ENCODE peak calls at places on chromosomes 13 and 19, in six cellular contexts. T is heart right ventricle, N is tibial artery, H is upper lobe of right lung, O is Peyer's patch, Z is IMR-90. W is an unnamed sample.

GRCh38 chr19:50384685-50385535 is 763 bp downstream of the POLD1 start:
- DNase-seq in N (no peak), T (no peak), O (no peak), Z (peak; percentile 16), H (peak; percentile 67), W (no peak)

GRCh38 chr19:29880498-29881081 is 61.4 kb upstream of the URI1 start:
- DNase-seq in T (no peak), N (no peak), Z (no peak), H (no peak), O (no peak), W (no peak)

GRCh38 chr13:31929031-31929770 is 102.4 kb upstream of the FRY start:
- DNase-seq in Z (no peak), N (no peak), T (no peak), O (no peak), H (no peak), W (no peak)

GRCh38 chr19:17648097-17648660 is 40.0 kb downstream of the UNC13A start:
- DNase-seq in Z (no peak), H (no peak), T (no peak), O (no peak), N (no peak), W (no peak)

GRCh38 chr19:56504581-56504980 is 3.1 kb upstream of the ZNF471 start:
- DNase-seq in O (no peak), T (no peak), Z (peak; percentile 68), H (no peak), N (no peak), W (no peak)

GRCh38 chr19:5891938-5892771 is 11.4 kb downstream of the NDUFA11 start:
- DNase-seq in Z (peak; percentile 35), H (no peak), O (peak; percentile 69), T (no peak), N (no peak), W (no peak)

GRCh38 chr13:93249259-93249917 is 22.8 kb downstream of the GPC6 start:
- DNase-seq in T (no peak), O (no peak), H (no peak), N (no peak), Z (peak; percentile 95), W (no peak)

GRCh38 chr13:24854311-24854710 is 90.3 kb downstream of the RNF17 start:
- DNase-seq in Z (peak; percentile 2), T (no peak), N (no peak), H (no peak), O (no peak), W (no peak)

GRCh38 chr19:45156231-45156630 is 4.6 kb downstream of the NKPD1 start:
- DNase-seq in H (no peak), O (no peak), Z (no peak), T (no peak), N (no peak), W (no peak)

GRCh38 chr19:15072930-15073647 is 8.9 kb upstream of the OR1I1 start:
- DNase-seq in T (no peak), N (no peak), O (no peak), Z (no peak), H (no peak), W (no peak)

GRCh38 chr19:11480927-11481776 is at the start of gene ELAVL3:
- DNase-seq in O (no peak), Z (no peak), T (no peak), H (no peak), N (no peak), W (peak; percentile 61)

DNA sequence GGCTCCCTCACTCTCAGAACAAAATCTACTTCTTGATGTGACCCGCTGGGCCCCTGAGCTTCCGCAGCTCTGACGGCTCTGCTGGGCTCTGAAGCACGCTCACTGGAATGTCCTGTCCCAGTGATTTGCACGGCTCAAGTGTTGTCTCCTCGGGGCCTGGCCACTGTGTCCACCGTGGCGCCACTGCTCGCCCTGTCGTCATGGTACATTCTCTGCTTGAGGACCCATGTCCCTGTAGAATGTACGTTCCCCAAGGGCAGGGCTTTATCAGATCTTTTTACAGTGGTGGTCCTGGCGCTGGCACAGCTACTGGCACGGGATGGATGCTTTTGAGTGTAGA is 12.1 kb downstream of the KLHL26 start:
- DNase-seq in N (peak; percentile 66), H (no peak), T (no peak), Z (no peak), O (no peak), W (no peak)
- H3K27ac ChIP-seq in N (peak overlapping the region; percentile 96), H (peak overlapping the region; percentile 85), T (peak overlapping the region; percentile 94), Z (peak overlapping the region; percentile 71), O (peak overlapping the region; percentile 86), W (peak overlapping the region; percentile 82)

GRCh38 chr13:21022694-21023325 is 38.6 kb downstream of the LATS2 start:
- DNase-seq in T (no peak), Z (no peak), O (no peak), N (peak; percentile 9), H (no peak), W (no peak)
- H3K27ac ChIP-seq in T (no peak overlapping the region), Z (peak overlapping the region; percentile 20), O (no peak overlapping the region), N (no peak overlapping the region), H (no peak overlapping the region), W (no peak overlapping the region)

GRCh38 chr19:28846094-28846812 is 366.7 kb downstream of the UQCRFS1 start:
- DNase-seq in Z (no peak), O (no peak), N (no peak), H (no peak), T (no peak), W (no peak)
- H3K27ac ChIP-seq in Z (no peak overlapping the region), O (no peak overlapping the region), N (no peak overlapping the region), H (no peak overlapping the region), T (no peak overlapping the region), W (no peak overlapping the region)

GRCh38 chr13:33799950-33800592 is 17.9 kb upstream of the RFC3 start:
- DNase-seq in H (no peak), N (no peak), O (no peak), T (no peak), Z (peak; percentile 46), W (no peak)

GRCh38 chr13:33794576-33794975 is 23.4 kb upstream of the RFC3 start:
- DNase-seq in H (no peak), Z (no peak), O (no peak), N (no peak), T (no peak), W (no peak)

GRCh38 chr13:33796095-33796494 is 21.9 kb upstream of the RFC3 start:
- DNase-seq in Z (no peak), T (no peak), N (no peak), H (no peak), O (no peak), W (no peak)

GRCh38 chr13:33798023-33798422 is 19.9 kb upstream of the RFC3 start:
- DNase-seq in N (no peak), O (no peak), H (no peak), T (no peak), Z (no peak), W (no peak)

DNA sequence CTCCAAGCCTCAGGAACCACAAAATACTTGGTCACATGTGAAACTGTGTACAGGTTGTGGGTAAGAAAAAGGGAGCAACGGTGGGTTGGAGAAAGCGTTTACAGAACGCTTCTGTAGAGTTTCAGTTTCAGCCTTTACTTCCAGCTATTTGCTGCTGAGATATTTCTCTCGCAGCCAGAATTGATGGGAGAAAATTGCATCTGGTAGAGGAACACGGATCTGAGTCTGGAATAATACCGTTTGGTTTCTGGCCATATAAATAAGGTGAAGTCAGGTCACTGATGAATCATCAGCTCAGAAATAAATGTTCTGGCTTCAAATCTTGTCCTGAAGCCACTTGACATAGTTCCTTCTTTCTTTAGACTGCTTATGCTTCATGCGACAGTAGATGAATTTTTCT is 20.3 kb upstream of the RFC3 start:
- DNase-seq in Z (no peak), N (no peak), H (no peak), T (no peak), O (no peak), W (no peak)
- H3K27ac ChIP-seq in Z (no peak overlapping the region), N (peak overlapping the region; percentile 50), H (no peak overlapping the region), T (peak overlapping the region; percentile 80), O (peak overlapping the region; percentile 22), W (no peak overlapping the region)

GRCh38 chr13:34941835-34942731 is at the start of gene NBEA:
- DNase-seq in N (peak; percentile 48), H (peak; percentile 89), Z (peak; percentile 38), O (peak; percentile 82), T (peak; percentile 74), W (peak; percentile 82)
- H3K27ac ChIP-seq in N (peak within 1 kb of the TSS; percentile 78), H (no peak within 1 kb of the TSS), Z (no peak within 1 kb of the TSS), O (peak within 1 kb of the TSS; percentile 65), T (peak within 1 kb of the TSS; percentile 81), W (peak within 1 kb of the TSS; percentile 90)

W was measured in caudate nucleus.